ENCODE peak calls at places on chromosomes 2 and 18, in six cellular contexts. M, B, L, Z, A and F are unnamed samples.

GRCh38 chr2:39368846-39369245 is 68.2 kb downstream of the MAP4K3 start:
- DNase-seq in M (no peak), B (no peak), L (no peak), Z (no peak), A (no peak), F (no peak)

GRCh38 chr18:77124452-77124922 is 8.1 kb downstream of the MBP start:
- DNase-seq in M (no peak), B (no peak), L (no peak), Z (no peak), A (no peak), F (no peak)

GRCh38 chr2:240322991-240323390 is 112.5 kb upstream of the GPC1 start:
- DNase-seq in M (no peak), B (no peak), L (no peak), Z (no peak), A (no peak), F (no peak)

GRCh38 chr2:70923378-70924015 is 12.2 kb upstream of the ATP6V1B1 start:
- DNase-seq in M (no peak), B (peak; percentile 56), L (no peak), Z (no peak), A (no peak), F (no peak)

GRCh38 chr2:201362396-201362795 is 5.3 kb upstream of the FLACC1 start:
- DNase-seq in M (no peak), B (no peak), L (no peak), Z (no peak), A (peak; percentile 23), F (no peak)

GRCh38 chr2:217919781-217920351 is 82.9 kb downstream of the TNS1 start:
- DNase-seq in M (peak; percentile 65), B (no peak), L (no peak), Z (peak; percentile 54), A (peak; percentile 80), F (no peak)

GRCh38 chr18:56097561-56098095 is 509.6 kb upstream of the TCF4 start:
- DNase-seq in M (no peak), B (no peak), L (peak; percentile 37), Z (no peak), A (peak; percentile 36), F (no peak)

GRCh38 chr2:238821391-238821790 is 26.5 kb upstream of the TWIST2 start:
- DNase-seq in M (no peak), B (peak; percentile 28), L (no peak), Z (no peak), A (peak; percentile 56), F (no peak)

GRCh38 chr2:15782009-15782751 is 158.2 kb upstream of the MYCN start:
- DNase-seq in M (no peak), B (no peak), L (no peak), Z (no peak), A (peak; percentile 64), F (no peak)

GRCh38 chr18:5542393-5543035 is 1.3 kb downstream of the EPB41L3 start:
- DNase-seq in M (peak; percentile 25), B (peak; percentile 51), L (no peak), Z (peak; percentile 28), A (peak; percentile 43), F (no peak)

GRCh38 chr2:108988076-108988795 is 784 bp downstream of the EDAR start:
- DNase-seq in M (no peak), B (no peak), L (no peak), Z (no peak), A (no peak), F (no peak)

GRCh38 chr2:201218780-201219179 is 35.8 kb downstream of the CASP10 start:
- DNase-seq in M (no peak), B (no peak), L (no peak), Z (no peak), A (no peak), F (no peak)

GRCh38 chr2:203484266-203485112 is 50.6 kb downstream of the RAPH1 start:
- DNase-seq in M (no peak), B (peak; percentile 50), L (no peak), Z (peak; percentile 32), A (peak; percentile 54), F (peak; percentile 60)

GRCh38 chr2:165293439-165294420 is 54.5 kb downstream of the SCN2A start:
- DNase-seq in M (peak; percentile 17), B (peak; percentile 94), L (peak; percentile 48), Z (peak; percentile 60), A (peak; percentile 92), F (peak; percentile 71)

GRCh38 chr2:178394816-178395215 is 56.2 kb downstream of the PRKRA start:
- DNase-seq in M (no peak), B (no peak), L (no peak), Z (no peak), A (no peak), F (no peak)

GRCh38 chr18:11368020-11368419 is 218.7 kb upstream of the PIEZO2 start:
- DNase-seq in M (no peak), B (no peak), L (no peak), Z (no peak), A (no peak), F (no peak)

GRCh38 chr18:79797518-79798345 is at the start of gene KCNG2:
- DNase-seq in M (no peak), B (peak; percentile 87), L (peak; percentile 20), Z (no peak), A (peak; percentile 47), F (no peak)

GRCh38 chr2:212914392-212914791 is 237.0 kb downstream of the IKZF2 start:
- DNase-seq in M (no peak), B (no peak), L (no peak), Z (no peak), A (no peak), F (no peak)

GRCh38 chr2:109435866-109436634 is 177.7 kb downstream of the SEPTIN10 start:
- DNase-seq in M (no peak), B (no peak), L (no peak), Z (peak; percentile 56), A (peak; percentile 16), F (no peak)

GRCh38 chr2:240893363-240893828 is 2.6 kb downstream of the MAB21L4 start:
- DNase-seq in M (no peak), B (peak; percentile 85), L (no peak), Z (no peak), A (peak; percentile 51), F (no peak)

GRCh38 chr18:67525328-67526110 is 9.0 kb upstream of the DSEL start:
- DNase-seq in M (peak; percentile 62), B (peak; percentile 28), L (no peak), Z (peak; percentile 62), A (peak; percentile 99), F (peak; percentile 73)

GRCh38 chr2:233343171-233343705 is 11.1 kb upstream of the DGKD start:
- DNase-seq in M (no peak), B (no peak), L (no peak), Z (no peak), A (no peak), F (no peak)

GRCh38 chr18:3262234-3263171 is 570 bp downstream of the MYL12B start:
- DNase-seq in M (no peak), B (no peak), L (no peak), Z (no peak), A (peak; percentile 50), F (no peak)

DNA sequence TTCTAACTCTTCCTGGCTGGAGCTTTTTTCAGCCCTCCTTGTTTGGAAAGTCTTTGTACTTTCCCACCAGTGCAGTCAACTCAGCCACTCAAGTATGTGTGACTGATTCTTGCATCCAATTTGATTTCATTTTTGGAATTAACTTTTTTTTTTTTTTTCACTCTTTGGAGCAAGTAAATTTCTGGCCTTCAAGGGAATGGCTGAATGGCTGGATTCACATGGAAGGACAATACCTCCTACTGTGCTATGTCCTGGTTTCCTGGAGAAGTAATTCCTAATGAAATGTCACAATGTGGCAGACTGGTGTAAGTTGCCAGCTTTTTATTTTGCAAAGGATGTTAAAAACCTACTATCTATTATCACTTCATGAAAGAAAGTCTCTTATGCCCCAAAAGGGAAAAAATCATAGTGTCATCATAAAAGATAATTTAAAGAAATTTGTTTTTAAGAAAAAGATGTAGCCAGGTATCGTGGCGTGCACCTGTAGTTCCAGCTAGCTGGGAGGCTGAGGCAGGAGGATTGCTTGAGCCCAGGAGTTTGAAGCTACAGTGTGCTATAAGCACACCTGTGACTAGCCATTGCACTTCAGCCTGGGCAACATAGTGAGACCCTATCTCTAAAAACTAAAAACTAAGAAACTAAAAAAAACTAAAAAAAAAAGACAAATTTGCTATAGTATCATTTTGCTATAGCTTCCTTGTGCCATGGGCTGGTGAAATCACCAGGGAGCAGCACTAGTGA is 76.1 kb upstream of the ZFP36L2 start:
- DNase-seq in M (no peak), B (no peak), L (no peak), Z (no peak), A (no peak), F (no peak)
- H3K4me1 ChIP-seq in M (peaks cover 16% of the 10 kb centered on the region), B (peaks cover 12% of the 10 kb centered on the region), L (peaks cover 5% of the 10 kb centered on the region), Z (peaks cover 54% of the 10 kb centered on the region), A (peaks cover 6% of the 10 kb centered on the region), F (peaks cover 43% of the 10 kb centered on the region)

DNA sequence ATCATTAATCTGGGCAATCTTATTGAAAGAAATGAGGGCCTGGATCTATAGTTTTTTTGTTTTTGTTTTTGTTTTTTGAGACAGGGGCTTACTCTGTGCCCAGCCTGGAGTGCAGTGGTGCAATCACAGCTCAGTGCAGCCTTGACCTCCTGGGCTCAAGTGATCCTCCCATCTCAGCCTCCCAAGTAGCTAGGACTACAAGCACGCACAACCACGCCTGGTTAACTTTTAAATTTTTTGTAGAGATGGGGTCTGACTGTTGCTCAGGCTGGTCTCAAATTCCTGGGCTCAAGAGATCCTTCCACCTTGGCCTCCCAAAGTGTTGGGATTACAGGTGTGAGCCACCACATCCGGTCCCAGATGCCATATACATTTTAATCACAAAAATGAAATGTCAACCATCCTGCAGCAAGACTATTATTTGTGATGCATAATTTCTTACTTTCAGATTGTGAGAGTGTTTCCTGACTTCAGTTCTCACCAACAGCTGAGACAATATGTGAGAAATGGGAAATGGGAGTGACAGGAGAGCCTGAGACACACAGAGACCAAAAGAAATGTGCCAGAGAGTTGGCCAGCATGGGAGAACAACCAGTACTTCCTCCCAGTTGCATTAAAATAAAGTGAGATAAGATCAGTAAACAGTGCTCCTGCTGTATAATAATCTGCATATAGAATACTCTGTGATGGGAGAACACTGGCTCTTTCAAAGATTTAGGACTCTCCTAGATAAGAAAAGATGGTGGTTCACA is 87.6 kb downstream of the METTL8 start:
- DNase-seq in M (no peak), B (no peak), L (no peak), Z (no peak), A (peak; percentile 15), F (no peak)
- H3K4me1 ChIP-seq in M (peaks cover 3% of the 10 kb centered on the region), B (peaks cover 10% of the 10 kb centered on the region), L (no peaks in the 10 kb centered on the region), Z (peaks cover 18% of the 10 kb centered on the region), A (peaks cover 12% of the 10 kb centered on the region), F (no peaks in the 10 kb centered on the region)

GRCh38 chr2:62704654-62705006 is 883 bp upstream of the EHBP1 start:
- DNase-seq in M (no peak), B (no peak), L (no peak), Z (no peak), A (no peak), F (no peak)
- H3K4me1 ChIP-seq in M (peaks cover 6% of the 10 kb centered on the region), B (peaks cover 28% of the 10 kb centered on the region), L (no peaks in the 10 kb centered on the region), Z (peaks cover 21% of the 10 kb centered on the region), A (peaks cover 15% of the 10 kb centered on the region), F (peaks cover 40% of the 10 kb centered on the region)

GRCh38 chr2:118845005-118845842 is 2.2 kb downstream of the EN1 start:
- DNase-seq in M (no peak), B (peak; percentile 59), L (no peak), Z (no peak), A (no peak), F (no peak)

GRCh38 chr2:118844261-118845004 is 3.0 kb downstream of the EN1 start:
- DNase-seq in M (no peak), B (peak; percentile 26), L (no peak), Z (no peak), A (no peak), F (no peak)

GRCh38 chr2:118842687-118843491 is 4.6 kb downstream of the EN1 start:
- DNase-seq in M (no peak), B (peak; percentile 64), L (no peak), Z (no peak), A (peak; percentile 40), F (no peak)

GRCh38 chr2:118841828-118842461 is 5.5 kb downstream of the EN1 start:
- DNase-seq in M (no peak), B (peak; percentile 58), L (no peak), Z (no peak), A (no peak), F (no peak)

GRCh38 chr2:118843492-118844132 is 3.8 kb downstream of the EN1 start:
- DNase-seq in M (no peak), B (peak; percentile 27), L (no peak), Z (no peak), A (no peak), F (no peak)
- H3K4me1 ChIP-seq in M (peaks cover 5% of the 10 kb centered on the region), B (peaks cover 9% of the 10 kb centered on the region), L (no peaks in the 10 kb centered on the region), Z (peaks cover 43% of the 10 kb centered on the region), A (peaks cover 5% of the 10 kb centered on the region), F (peaks cover 45% of the 10 kb centered on the region)